ENCODE peak calls at places on chromosomes 2 and 18, in seven cellular contexts. P is T-helper 2 cell; Q is occipital lobe; Z is lung; M is stimulated activated CD8-positive, alpha-beta memory T cell treated with anti-CD3 and anti-CD28 coated beads, Interleukin-4, amount 100 ng/mL, for 24 hours; O is CD4-positive, alpha-beta T cell; Y is stimulated activated CD4-positive, alpha-beta T cell treated with anti-CD3 and anti-CD28 coated beads, Interleukin-15, amount 100 ng/mL, for 1 hour. D is an unnamed sample.

GRCh38 chr2:151071382-151071781 is 190.3 kb downstream of the RBM43 start:
- DNase-seq in P (no peak), Q (no peak), Z (no peak), M (no peak), O (no peak), Y (no peak), D (no peak)

GRCh38 chr2:214138779-214139178 is 272.1 kb upstream of the VWC2L start:
- DNase-seq in P (no peak), Q (no peak), Z (no peak), M (no peak), O (no peak), Y (no peak), D (no peak)

GRCh38 chr2:45242161-45242741 is 233.0 kb upstream of the SIX2 start:
- DNase-seq in P (no peak), Q (no peak), Z (no peak), M (no peak), O (no peak), Y (no peak), D (no peak)

GRCh38 chr2:5696741-5697521 is 4.7 kb downstream of the SOX11 start:
- DNase-seq in P (no peak), Q (no peak), Z (no peak), M (no peak), O (no peak), Y (no peak), D (no peak)

GRCh38 chr18:46173393-46174316 is 69.5 kb downstream of the HAUS1 start:
- DNase-seq in P (peak; percentile 89), Q (peak; percentile 92), Z (peak; percentile 93), M (peak; percentile 90), O (peak; percentile 89), Y (peak; percentile 84), D (peak; percentile 86)

GRCh38 chr18:7065736-7066135 is 51.9 kb downstream of the LAMA1 start:
- DNase-seq in P (no peak), Q (no peak), Z (no peak), M (no peak), O (no peak), Y (no peak), D (no peak)

GRCh38 chr2:17620280-17620679 is 79.8 kb downstream of the VSNL1 start:
- DNase-seq in P (no peak), Q (peak; percentile 48), Z (no peak), M (no peak), O (no peak), Y (no peak), D (no peak)

GRCh38 chr2:239749272-239749873 is 275.8 kb downstream of the NDUFA10 start:
- DNase-seq in P (no peak), Q (no peak), Z (no peak), M (no peak), O (no peak), Y (no peak), D (no peak)

GRCh38 chr2:66553370-66553769 is 118.4 kb downstream of the MEIS1 start:
- DNase-seq in P (no peak), Q (no peak), Z (no peak), M (no peak), O (no peak), Y (no peak), D (no peak)

GRCh38 chr2:201992960-201993359 is 40.7 kb upstream of the FZD7 start:
- DNase-seq in P (no peak), Q (no peak), Z (no peak), M (no peak), O (no peak), Y (no peak), D (no peak)

D was measured in NK-92 treated with Interleukin-12 subunit alpha and Interleukin-12 subunit beta, amount 100 ng/mL, for 24 hours.